ENCODE peak calls at places on chromosome 1, in eight cellular contexts. P, X, J, F, K, I, A and Z are unnamed samples.

GRCh38 chr1:8666394-8667167 is 150.9 kb downstream of the RERE start:
- DNase-seq in P (no peak), J (no peak), F (peak; percentile 23), A (no peak), I (no peak), X (no peak), K (no peak), Z (no peak)

GRCh38 chr1:175540928-175541645 is 202.3 kb downstream of the TNR start:
- DNase-seq in F (no peak), J (no peak), X (no peak), I (no peak), K (peak; percentile 18), A (no peak), P (peak; percentile 2), Z (no peak)

GRCh38 chr1:234780112-234780511 is 170.1 kb upstream of the IRF2BP2 start:
- DNase-seq in F (no peak), I (no peak), J (no peak), A (peak; percentile 6), K (no peak), X (no peak), P (no peak), Z (no peak)

GRCh38 chr1:240385985-240386978 is 225.7 kb downstream of the GREM2 start:
- DNase-seq in X (no peak), K (no peak), J (no peak), F (no peak), I (no peak), P (no peak), A (peak; percentile 82), Z (no peak)

GRCh38 chr1:62093261-62093660 is 101.4 kb upstream of the L1TD1 start:
- DNase-seq in F (no peak), I (no peak), A (no peak), P (no peak), K (no peak), X (no peak), J (no peak), Z (no peak)

GRCh38 chr1:184646824-184647223 is 107.8 kb downstream of the EDEM3 start:
- DNase-seq in X (no peak), A (no peak), F (no peak), J (no peak), I (no peak), P (no peak), K (no peak), Z (no peak)

GRCh38 chr1:65265296-65266271 is 43.8 kb upstream of the DNAJC6 start:
- DNase-seq in K (peak; percentile 81), I (no peak), J (peak; percentile 57), P (no peak), F (peak; percentile 46), X (peak; percentile 33), A (peak; percentile 51), Z (peak; percentile 67)

GRCh38 chr1:209603877-209604276 is 20.4 kb downstream of the CAMK1G start:
- DNase-seq in I (no peak), K (no peak), P (no peak), X (no peak), A (no peak), F (no peak), J (no peak), Z (no peak)

GRCh38 chr1:151512801-151513625 is 1.8 kb downstream of the CGN start:
- DNase-seq in F (peak; percentile 45), P (no peak), K (peak; percentile 83), J (no peak), A (peak; percentile 85), I (peak; percentile 35), X (no peak), Z (no peak)

GRCh38 chr1:154729598-154729997 is 121.6 kb upstream of the ADAR start:
- DNase-seq in X (no peak), K (no peak), P (no peak), J (no peak), I (no peak), A (no peak), F (no peak), Z (no peak)

GRCh38 chr1:43367026-43367903 is 546 bp downstream of the ELOVL1 start:
- DNase-seq in P (no peak), J (no peak), X (no peak), I (no peak), F (no peak), A (peak; percentile 72), K (no peak), Z (no peak)

GRCh38 chr1:8026976-8027747 is 1.1 kb upstream of the ERRFI1 start:
- DNase-seq in F (no peak), A (no peak), J (peak; percentile 95), P (no peak), X (no peak), K (peak; percentile 33), I (no peak), Z (no peak)

GRCh38 chr1:95742591-95743089 is 508.6 kb downstream of the RWDD3 start:
- DNase-seq in P (no peak), J (no peak), I (peak; percentile 44), K (no peak), F (peak; percentile 87), A (peak; percentile 99), X (no peak), Z (no peak)

GRCh38 chr1:28172690-28173150 is 3.8 kb downstream of the PTAFR start:
- DNase-seq in P (no peak), K (no peak), F (no peak), J (peak; percentile 41), I (no peak), X (no peak), A (no peak), Z (no peak)